ENCODE peak calls at places on chromosomes 12 and 14, in seven cellular contexts. I, U, R, Q, Y, F and B are unnamed samples.

GRCh38 chr12:91985002-91985767 is 160.5 kb downstream of the BTG1 start:
- DNase-seq in Y (no peak), I (no peak), F (no peak), Q (no peak), U (no peak), R (no peak), B (no peak)

GRCh38 chr12:57629897-57630471 is 3.0 kb downstream of the B4GALNT1 start:
- DNase-seq in Y (no peak), Q (no peak), U (peak), I (no peak), R (no peak), F (no peak), B (no peak)

GRCh38 chr12:74415633-74416032 is 122.0 kb upstream of the ATXN7L3B start:
- DNase-seq in R (no peak), U (no peak), Y (no peak), F (no peak), I (peak), Q (no peak), B (no peak)

GRCh38 chr12:92973614-92974013 is 44.5 kb upstream of the EEA1 start:
- DNase-seq in F (no peak), Y (no peak), R (no peak), U (no peak), I (no peak), Q (peak), B (no peak)

GRCh38 chr12:107670999-107671643 is 14.5 kb upstream of the PWP1 start:
- DNase-seq in R (no peak), Y (no peak), Q (no peak), U (no peak), F (no peak), I (peak), B (no peak)

GRCh38 chr12:93025145-93026103 is 96.3 kb upstream of the EEA1 start:
- DNase-seq in Y (no peak), U (no peak), Q (no peak), F (no peak), I (peak), R (peak), B (no peak)

GRCh38 chr12:127108360-127109215 is 1158.4 kb upstream of the TMEM132C start:
- DNase-seq in F (peak), Y (peak), Q (peak), I (peak), U (no peak), R (peak), B (peak)

GRCh38 chr12:115866909-115867525 is 410.5 kb downstream of the MED13L start:
- DNase-seq in U (no peak), Y (no peak), I (peak), R (peak), Q (no peak), F (no peak), B (no peak)

GRCh38 chr12:20548592-20548991 is 146.5 kb upstream of the SLCO1C1 start:
- DNase-seq in U (no peak), Y (no peak), F (no peak), R (no peak), I (no peak), Q (no peak), B (no peak)

GRCh38 chr12:38540156-38540555 is 223.6 kb downstream of the ALG10B start:
- DNase-seq in Y (no peak), R (no peak), Q (no peak), U (no peak), I (no peak), F (no peak), B (no peak)

GRCh38 chr14:94177806-94178205 is 3.7 kb downstream of the PPP4R4 start:
- DNase-seq in Y (no peak), R (no peak), Q (no peak), I (no peak), U (no peak), F (no peak), B (no peak)

GRCh38 chr14:91127411-91127810 is 13.5 kb downstream of the DGLUCY start:
- DNase-seq in F (peak), U (no peak), Q (peak), I (no peak), Y (no peak), R (peak), B (peak)

GRCh38 chr12:125634813-125635212 is 569.6 kb downstream of the AACS start:
- DNase-seq in Y (no peak), R (no peak), F (no peak), Q (no peak), U (no peak), I (no peak), B (no peak)

GRCh38 chr14:56324831-56325230 is 206.6 kb downstream of the PELI2 start:
- DNase-seq in Y (no peak), R (no peak), U (no peak), F (no peak), I (no peak), Q (no peak), B (no peak)

GRCh38 chr14:69559581-69560011 is 15.1 kb downstream of the CCDC177 start:
- DNase-seq in U (no peak), I (no peak), Y (no peak), R (no peak), Q (no peak), F (no peak), B (no peak)

GRCh38 chr12:131681257-131681620 is 29.7 kb upstream of the SFSWAP start:
- DNase-seq in R (no peak), F (no peak), Y (no peak), Q (no peak), I (no peak), U (no peak), B (no peak)

GRCh38 chr14:73795974-73796373 is 55.7 kb upstream of the PTGR2 start:
- DNase-seq in U (peak), R (no peak), Q (peak), I (no peak), Y (no peak), F (no peak), B (peak)

GRCh38 chr12:58087428-58088117 is 146.2 kb downstream of the ATP23 start:
- DNase-seq in Q (no peak), U (no peak), F (no peak), Y (no peak), I (peak), R (no peak), B (no peak)

GRCh38 chr14:99226687-99227086 is 45.3 kb downstream of the BCL11B start:
- DNase-seq in U (no peak), Q (no peak), Y (no peak), F (no peak), R (no peak), I (no peak), B (no peak)

GRCh38 chr12:84058136-84058535 is 854.5 kb downstream of the SLC6A15 start:
- DNase-seq in U (peak), Y (no peak), Q (no peak), F (no peak), R (no peak), I (no peak), B (no peak)

GRCh38 chr12:32051511-32052299 is 54.9 kb upstream of the BICD1 start:
- DNase-seq in F (no peak), U (no peak), Y (no peak), R (no peak), Q (no peak), I (no peak), B (no peak)

GRCh38 chr14:74945852-74946658 is 9.3 kb downstream of the PGF start:
- DNase-seq in F (peak), R (peak), U (peak), Q (peak), I (peak), Y (peak), B (peak)

GRCh38 chr14:71235865-71236264 is 328.6 kb downstream of the PCNX1 start:
- DNase-seq in R (no peak), F (peak), Y (no peak), I (no peak), U (peak), Q (no peak), B (no peak)

GRCh38 chr12:119486599-119487154 is 106.9 kb upstream of the TMEM233 start:
- DNase-seq in F (no peak), I (peak), Q (no peak), Y (no peak), U (no peak), R (no peak), B (no peak)

GRCh38 chr12:54945082-54945481 is 39.5 kb downstream of the TESPA1 start:
- DNase-seq in Q (no peak), U (no peak), F (no peak), Y (no peak), I (no peak), R (no peak), B (no peak)

GRCh38 chr14:88281447-88281846 is 41.6 kb downstream of the KCNK10 start:
- DNase-seq in F (no peak), U (no peak), I (no peak), Q (no peak), Y (no peak), R (no peak), B (no peak)

GRCh38 chr14:96146131-96146771 is 58.4 kb upstream of the BDKRB2 start:
- DNase-seq in R (peak), F (no peak), Q (no peak), U (peak), Y (no peak), I (no peak), B (no peak)

GRCh38 chr12:43988838-43989560 is 153.1 kb downstream of the TMEM117 start:
- DNase-seq in Q (no peak), I (no peak), Y (no peak), U (no peak), F (no peak), R (no peak), B (no peak)

GRCh38 chr14:73438993-73439392 is 19.4 kb downstream of the NUMB start:
- DNase-seq in U (no peak), I (no peak), R (no peak), Y (no peak), Q (no peak), F (no peak), B (no peak)

GRCh38 chr12:104632724-104633181 is 176.0 kb downstream of the CHST11 start:
- DNase-seq in U (no peak), I (no peak), Q (no peak), Y (no peak), F (no peak), R (no peak), B (no peak)

GRCh38 chr14:65506801-65507200 is 94.3 kb downstream of the FUT8 start:
- DNase-seq in I (peak), Y (no peak), F (no peak), Q (no peak), U (no peak), R (no peak), B (no peak)

GRCh38 chr12:32448581-32448980 is 49.2 kb downstream of the FGD4 start:
- DNase-seq in Y (no peak), Q (no peak), F (no peak), I (no peak), U (no peak), R (no peak), B (no peak)

GRCh38 chr14:95886366-95886765 is 9.7 kb downstream of the TUNAR start:
- DNase-seq in Y (no peak), F (no peak), I (no peak), Q (no peak), R (no peak), U (no peak), B (no peak)

GRCh38 chr14:69625299-69626131 is 14.1 kb downstream of the SUSD6 start:
- DNase-seq in I (no peak), Y (no peak), F (peak), U (peak), Q (no peak), R (no peak), B (peak)

DNA sequence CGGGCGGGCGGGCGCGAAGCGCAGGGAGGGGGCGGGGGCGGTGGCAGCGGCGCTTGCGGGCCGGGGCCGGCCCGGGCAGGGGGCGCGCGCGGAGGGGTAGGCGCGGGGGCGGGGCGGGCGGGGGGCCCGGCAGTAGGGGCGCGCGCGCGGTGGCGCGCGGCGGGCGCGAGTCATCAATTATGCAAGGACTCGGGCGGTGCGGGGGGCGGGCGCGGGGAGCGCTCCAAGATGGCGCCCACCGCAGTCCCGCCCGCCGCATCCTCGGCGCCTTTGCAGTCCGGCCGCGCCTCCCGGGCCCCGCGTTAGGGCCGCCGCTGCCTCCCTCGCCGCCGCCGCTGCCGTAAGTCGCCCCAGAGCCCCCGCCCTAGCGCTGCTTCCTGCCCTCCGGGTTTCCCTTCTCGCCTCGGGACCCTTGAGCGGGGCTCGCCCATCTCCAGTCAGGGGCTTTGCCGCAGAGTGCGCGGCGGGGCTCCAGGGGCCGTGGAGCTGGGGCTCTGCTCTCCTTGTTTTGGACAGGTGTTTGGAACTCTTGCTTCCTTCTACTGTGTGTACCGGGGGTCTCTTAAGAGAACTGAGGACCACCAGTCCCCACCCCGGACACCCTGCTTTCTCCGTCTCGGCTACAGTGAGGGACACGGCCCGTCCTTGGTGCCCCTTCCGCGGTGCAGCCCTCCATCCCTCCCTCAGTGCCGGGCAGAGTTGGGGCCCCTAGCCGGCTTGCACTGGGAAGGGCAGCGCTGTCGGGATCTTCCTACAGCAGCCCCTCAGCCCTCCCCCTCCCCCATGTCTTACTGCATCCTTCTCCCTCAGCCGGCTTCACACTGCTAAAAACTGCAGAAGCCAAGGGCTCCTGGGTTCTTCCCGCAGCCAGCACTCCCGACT is at the start of gene SCN8A:
- DNase-seq in Y (peak), F (peak), U (no peak), I (peak), Q (peak), R (peak), B (peak)
- H3K4me3 ChIP-seq in Y (peak), F (peak), U (peak), I (peak), Q (peak), R (peak), B (peak)

GRCh38 chr14:60093606-60094005 is 1.9 kb downstream of the PCNX4 start:
- DNase-seq in Q (no peak), Y (no peak), R (no peak), F (no peak), U (no peak), I (no peak), B (no peak)
- H3K4me3 ChIP-seq in Q (peak), Y (peak), R (peak), F (peak), U (peak), I (peak), B (no peak)

DNA sequence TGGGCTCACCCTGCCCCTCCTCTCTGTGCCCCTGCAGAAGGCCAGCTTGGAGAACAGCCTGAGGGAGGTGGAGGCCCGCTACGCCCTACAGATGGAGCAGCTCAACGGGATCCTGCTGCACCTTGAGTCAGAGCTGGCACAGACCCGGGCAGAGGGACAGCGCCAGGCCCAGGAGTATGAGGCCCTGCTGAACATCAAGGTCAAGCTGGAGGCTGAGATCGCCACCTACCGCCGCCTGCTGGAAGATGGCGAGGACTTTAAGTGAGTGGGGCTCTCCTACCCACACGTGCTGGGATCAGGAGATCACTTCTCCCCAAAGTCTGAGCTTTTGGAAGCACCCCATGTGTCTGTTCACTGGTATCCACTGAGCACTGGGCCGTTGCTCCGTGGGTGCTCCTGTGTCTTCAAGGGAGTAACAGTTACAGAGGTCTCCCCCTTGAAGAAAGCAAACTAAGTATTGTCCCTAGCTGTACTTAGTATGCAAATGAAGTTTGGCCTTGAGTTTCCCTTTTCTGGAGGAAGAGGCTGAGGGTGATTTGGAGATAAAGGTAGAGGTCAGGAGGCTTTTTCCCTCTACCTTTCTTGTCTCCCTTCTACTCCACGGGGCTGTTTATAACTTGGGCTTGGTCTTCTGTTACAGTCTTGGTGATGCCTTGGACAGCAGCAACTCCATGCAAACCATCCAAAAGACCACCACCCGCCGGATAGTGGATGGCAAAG is 3.3 kb downstream of the KRT18 start:
- DNase-seq in Q (no peak), F (no peak), R (peak), I (no peak), Y (no peak), U (no peak), B (peak)
- H3K4me3 ChIP-seq in Q (peak), F (no peak), R (peak), I (no peak), Y (no peak), U (no peak), B (no peak)

DNA sequence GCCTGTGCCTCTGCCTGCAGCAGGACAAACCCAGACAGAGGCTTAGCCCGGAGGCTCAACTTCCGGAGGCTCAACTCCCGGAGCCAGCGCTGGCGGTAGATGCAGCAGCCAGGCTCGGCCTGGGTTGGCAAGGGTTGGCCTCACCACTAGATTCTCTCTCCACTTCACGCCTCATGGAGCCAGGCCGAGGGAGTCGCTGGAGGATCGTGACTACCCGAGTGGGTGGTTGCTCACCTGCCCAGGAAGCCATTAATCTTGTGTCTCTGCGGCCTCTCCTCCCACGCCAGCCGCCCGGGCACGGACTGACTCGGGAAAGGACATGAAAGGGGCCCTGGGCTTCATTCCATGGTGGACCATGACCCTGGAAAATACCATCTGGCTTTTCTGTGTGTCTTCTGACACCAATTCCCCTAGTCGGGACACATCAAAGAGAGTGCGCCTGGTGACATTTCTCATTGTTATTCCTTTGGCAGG is 20.8 kb downstream of the ESRRB start:
- DNase-seq in Q (no peak), U (no peak), I (no peak), R (peak), Y (no peak), F (no peak), B (no peak)
- H3K4me3 ChIP-seq in Q (no peak), U (no peak), I (no peak), R (no peak), Y (no peak), F (no peak), B (no peak)